ENCODE peak calls at places on chromosomes 2 and 18, in six cellular contexts. O, U, R, G, Z and Y are unnamed samples.

GRCh38 chr18:79900610-79901570 is 50.6 kb downstream of the SLC66A2 start:
- DNase-seq in Z (no peak), O (no peak), G (no peak), R (no peak), U (no peak), Y (no peak)

GRCh38 chr2:210007895-210008294 is 5.5 kb downstream of the RPE start:
- DNase-seq in U (no peak), Z (no peak), R (no peak), G (no peak), O (no peak), Y (no peak)

GRCh38 chr18:58535340-58536186 is 93.3 kb downstream of the ALPK2 start:
- DNase-seq in O (no peak), U (no peak), G (no peak), Z (no peak), R (peak; percentile 57), Y (no peak)

GRCh38 chr2:29273704-29274611 is 158.7 kb downstream of the CLIP4 start:
- DNase-seq in U (no peak), R (no peak), Z (no peak), G (no peak), O (no peak), Y (no peak)

GRCh38 chr2:126700073-126700581 is 44.2 kb downstream of the GYPC start:
- DNase-seq in Z (no peak), R (no peak), O (no peak), U (no peak), G (no peak), Y (no peak)

GRCh38 chr18:58310517-58310916 is 266.5 kb downstream of the NEDD4L start:
- DNase-seq in U (peak; percentile 54), O (no peak), G (no peak), Z (peak; percentile 44), R (no peak), Y (no peak)

GRCh38 chr2:23556929-23557328 is 171.9 kb downstream of the KLHL29 start:
- DNase-seq in Z (no peak), G (no peak), O (no peak), U (no peak), R (no peak), Y (no peak)

GRCh38 chr2:34104601-34105000 is 505.5 kb upstream of the FAM98A start:
- DNase-seq in O (no peak), G (no peak), R (no peak), Z (no peak), U (no peak), Y (no peak)

GRCh38 chr2:48414640-48414979 is 115.3 kb upstream of the STON1 start:
- DNase-seq in G (no peak), U (no peak), Z (no peak), R (no peak), O (no peak), Y (no peak)

GRCh38 chr2:65350714-65351113 is 81.7 kb downstream of the SPRED2 start:
- DNase-seq in R (peak; percentile 70), O (no peak), U (no peak), Z (no peak), G (no peak), Y (no peak)

GRCh38 chr2:111126581-111126980 is 5.9 kb downstream of the BCL2L11 start:
- DNase-seq in Z (no peak), U (no peak), G (no peak), O (no peak), R (no peak), Y (no peak)

GRCh38 chr2:21836261-21836660 is 712.5 kb downstream of the TDRD15 start:
- DNase-seq in Z (no peak), U (no peak), G (no peak), R (no peak), O (no peak), Y (no peak)

GRCh38 chr2:231632559-231633142 is 40.0 kb downstream of the TEX44 start:
- DNase-seq in G (peak; percentile 57), O (no peak), U (no peak), Z (no peak), R (no peak), Y (peak; percentile 77)

GRCh38 chr18:37450434-37451133 is 115.0 kb downstream of the CELF4 start:
- DNase-seq in U (peak; percentile 35), Z (no peak), G (no peak), R (no peak), O (no peak), Y (no peak)

GRCh38 chr18:11808001-11808855 is 43.0 kb upstream of the CHMP1B start:
- DNase-seq in U (no peak), Z (no peak), R (no peak), G (no peak), O (no peak), Y (peak; percentile 26)

GRCh38 chr2:96485350-96485749 is 19.8 kb downstream of the NEURL3 start:
- DNase-seq in G (no peak), U (no peak), O (no peak), R (no peak), Z (no peak), Y (no peak)

GRCh38 chr2:80968450-80968849 is 663.9 kb upstream of the LRRTM1 start:
- DNase-seq in G (no peak), O (no peak), U (no peak), Z (no peak), R (no peak), Y (no peak)

GRCh38 chr2:9473985-9474360 is 378 bp upstream of the IAH1 start:
- DNase-seq in R (peak; percentile 78), G (no peak), U (peak; percentile 33), O (no peak), Z (peak; percentile 70), Y (no peak)

GRCh38 chr2:189382668-189383067 is 58.6 kb upstream of the WDR75 start:
- DNase-seq in O (no peak), Z (no peak), G (no peak), R (no peak), U (no peak), Y (no peak)

GRCh38 chr2:74507926-74508520 is 528 bp upstream of the PCGF1 start:
- DNase-seq in Z (no peak), O (no peak), G (no peak), R (no peak), U (no peak), Y (no peak)

GRCh38 chr2:20576598-20577115 is 74.2 kb downstream of the HS1BP3 start:
- DNase-seq in O (no peak), U (no peak), G (no peak), Z (peak; percentile 5), R (peak; percentile 68), Y (no peak)

GRCh38 chr2:67502346-67503065 is 105.4 kb downstream of the ETAA1 start:
- DNase-seq in R (no peak), O (no peak), Z (no peak), G (no peak), U (no peak), Y (no peak)

GRCh38 chr2:232870766-232871371 is 805 bp downstream of the SNORC start:
- DNase-seq in U (no peak), R (no peak), O (no peak), G (no peak), Z (no peak), Y (no peak)

GRCh38 chr18:11324956-11325873 is 175.8 kb upstream of the PIEZO2 start:
- DNase-seq in G (no peak), U (no peak), R (no peak), O (no peak), Z (no peak), Y (no peak)

GRCh38 chr2:108988796-108989713 is at the start of gene EDAR:
- DNase-seq in O (no peak), U (no peak), Z (peak; percentile 52), R (peak; percentile 55), G (no peak), Y (no peak)

GRCh38 chr2:197152451-197153228 is 157.9 kb downstream of the ANKRD44 start:
- DNase-seq in R (peak; percentile 96), O (no peak), G (no peak), U (no peak), Z (peak; percentile 8), Y (no peak)

GRCh38 chr18:58078889-58079573 is 35.0 kb downstream of the NEDD4L start:
- DNase-seq in R (no peak), G (no peak), Z (no peak), U (no peak), O (no peak), Y (no peak)

GRCh38 chr18:9848170-9848854 is 37.5 kb upstream of the TXNDC2 start:
- DNase-seq in G (no peak), O (no peak), U (no peak), Z (no peak), R (no peak), Y (no peak)

GRCh38 chr2:108640731-108641130 is 78.6 kb upstream of the RANBP2 start:
- DNase-seq in Z (no peak), O (no peak), R (no peak), U (no peak), G (peak; percentile 34), Y (peak; percentile 55)

GRCh38 chr18:76458522-76459311 is 36.3 kb downstream of the ZNF516 start:
- DNase-seq in Z (no peak), O (no peak), R (no peak), G (no peak), U (no peak), Y (no peak)

GRCh38 chr2:184555352-184555751 is 43.0 kb upstream of the ZNF804A start:
- DNase-seq in U (no peak), R (no peak), O (no peak), G (no peak), Z (no peak), Y (no peak)

GRCh38 chr2:3535794-3536681 is 16.7 kb upstream of the ADI1 start:
- DNase-seq in R (no peak), O (no peak), G (peak; percentile 44), U (no peak), Z (no peak), Y (peak; percentile 63)

GRCh38 chr2:30979822-30980245 is 158.4 kb downstream of the GALNT14 start:
- DNase-seq in G (peak; percentile 54), R (no peak), U (no peak), O (no peak), Z (no peak), Y (no peak)